ENCODE peak calls at places on chromosomes 5 and 9, in five cellular contexts. R is frontal cortex; S is CD4-positive, CD25-positive, alpha-beta regulatory T cell; W is uterus; T is RWPE1. K is an unnamed sample.

GRCh38 chr9:88819471-88819870 is 171.8 kb upstream of the S1PR3 start:
- DNase-seq in R (no peak), S (no peak), W (no peak), T (no peak), K (no peak)

GRCh38 chr5:3512291-3512690 is 83.3 kb upstream of the IRX1 start:
- DNase-seq in R (no peak), S (no peak), W (no peak), T (no peak), K (no peak)

GRCh38 chr5:38329132-38329715 is 70.9 kb downstream of the EGFLAM start:
- DNase-seq in R (no peak), S (no peak), W (no peak), T (peak; percentile 72), K (no peak)

GRCh38 chr5:73528248-73528647 is 30.0 kb downstream of the BTF3 start:
- DNase-seq in R (no peak), S (no peak), W (no peak), T (no peak), K (no peak)

GRCh38 chr5:139895046-139895445 is 99.4 kb downstream of the PSD2 start:
- DNase-seq in R (no peak), S (no peak), W (no peak), T (no peak), K (no peak)

GRCh38 chr5:463952-464351 is 21.0 kb downstream of the EXOC3 start:
- DNase-seq in R (no peak), S (peak; percentile 91), W (no peak), T (no peak), K (no peak)

GRCh38 chr9:134403682-134404301 is 77.5 kb downstream of the RXRA start:
- DNase-seq in R (no peak), S (no peak), W (peak; percentile 72), T (no peak), K (no peak)

GRCh38 chr5:157596449-157596848 is 20.9 kb upstream of the ADAM19 start:
- DNase-seq in R (no peak), S (no peak), W (no peak), T (no peak), K (no peak)

GRCh38 chr5:36876965-36877666 is 547 bp downstream of the NIPBL start:
- DNase-seq in R (peak; percentile 47), S (peak; percentile 56), W (peak; percentile 57), T (peak; percentile 53), K (no peak)

GRCh38 chr5:134086943-134087305 is 27.6 kb upstream of the TCF7 start:
- DNase-seq in R (no peak), S (peak; percentile 75), W (no peak), T (no peak), K (no peak)

GRCh38 chr5:159854916-159855315 is 61.4 kb upstream of the ADRA1B start:
- DNase-seq in R (no peak), S (no peak), W (no peak), T (no peak), K (no peak)

GRCh38 chr5:66840527-66841013 is 244.4 kb downstream of the MAST4 start:
- DNase-seq in R (no peak), S (peak; percentile 25), W (no peak), T (no peak), K (no peak)

GRCh38 chr9:21454149-21454548 is 13.9 kb downstream of the IFNA1 start:
- DNase-seq in R (no peak), S (no peak), W (no peak), T (no peak), K (no peak)

GRCh38 chr5:92177926-92178487 is 794.9 kb upstream of the ARRDC3 start:
- DNase-seq in R (no peak), S (no peak), W (no peak), T (no peak), K (no peak)

GRCh38 chr5:1552469-1553255 is 28.9 kb upstream of the LPCAT1 start:
- DNase-seq in R (peak; percentile 91), S (no peak), W (peak; percentile 22), T (no peak), K (no peak)

GRCh38 chr5:142481410-142481809 is 156.6 kb upstream of the SPRY4 start:
- DNase-seq in R (no peak), S (no peak), W (no peak), T (no peak), K (no peak)

K was measured in LNCaP clone FGC.